ENCODE peak calls at places on chromosomes 7 and 10, in six cellular contexts. One of them, this sample, is unnamed.

GRCh38 chr7:120735791-120736190 is 122.2 kb downstream of the TSPAN12 start:
- DNase-seq in A549: no peak
- DNase-seq in K562: no peak
- DNase-seq in HepG2: no peak
- DNase-seq in SK-N-SH: no peak
- DNase-seq in H1: no peak
- DNase-seq in this sample: no peak

GRCh38 chr7:106623846-106624245 is 37.1 kb downstream of the CCDC71L start:
- DNase-seq in A549: peak; percentile 38
- DNase-seq in K562: no peak
- DNase-seq in HepG2: no peak
- DNase-seq in SK-N-SH: no peak
- DNase-seq in H1: no peak
- DNase-seq in this sample: no peak

GRCh38 chr10:112815238-112816032 is 134.6 kb upstream of the TCF7L2 start:
- DNase-seq in A549: peak; percentile 13
- DNase-seq in K562: no peak
- DNase-seq in HepG2: peak; percentile 85
- DNase-seq in SK-N-SH: no peak
- DNase-seq in H1: no peak
- DNase-seq in this sample: no peak

GRCh38 chr7:159061674-159062212 is 82.9 kb downstream of the VIPR2 start:
- DNase-seq in A549: no peak
- DNase-seq in K562: no peak
- DNase-seq in HepG2: no peak
- DNase-seq in SK-N-SH: no peak
- DNase-seq in H1: peak; percentile 25
- DNase-seq in this sample: no peak

GRCh38 chr10:69748621-69749020 is 53.1 kb upstream of the COL13A1 start:
- DNase-seq in A549: no peak
- DNase-seq in K562: no peak
- DNase-seq in HepG2: no peak
- DNase-seq in SK-N-SH: no peak
- DNase-seq in H1: no peak
- DNase-seq in this sample: no peak

GRCh38 chr7:66125052-66125694 is 10.5 kb downstream of the CRCP start:
- DNase-seq in A549: no peak
- DNase-seq in K562: no peak
- DNase-seq in HepG2: no peak
- DNase-seq in SK-N-SH: peak; percentile 56
- DNase-seq in H1: no peak
- DNase-seq in this sample: no peak

GRCh38 chr7:131859162-131859821 is 302.9 kb upstream of the PODXL start:
- DNase-seq in A549: peak; percentile 77
- DNase-seq in K562: peak; percentile 87
- DNase-seq in HepG2: peak; percentile 18
- DNase-seq in SK-N-SH: peak; percentile 80
- DNase-seq in H1: peak; percentile 38
- DNase-seq in this sample: peak; percentile 5

GRCh38 chr10:62038609-62039190 is 137.2 kb downstream of the ARID5B start:
- DNase-seq in A549: peak; percentile 74
- DNase-seq in K562: peak; percentile 57
- DNase-seq in HepG2: peak; percentile 78
- DNase-seq in SK-N-SH: peak; percentile 62
- DNase-seq in H1: no peak
- DNase-seq in this sample: no peak

GRCh38 chr7:128121731-128122576 is 90.7 kb upstream of the LRRC4 start:
- DNase-seq in A549: no peak
- DNase-seq in K562: no peak
- DNase-seq in HepG2: no peak
- DNase-seq in SK-N-SH: no peak
- DNase-seq in H1: no peak
- DNase-seq in this sample: no peak

GRCh38 chr10:126041804-126042231 is 145.5 kb downstream of the FANK1 start:
- DNase-seq in A549: peak; percentile 80
- DNase-seq in K562: no peak
- DNase-seq in HepG2: peak; percentile 37
- DNase-seq in SK-N-SH: peak; percentile 84
- DNase-seq in H1: no peak
- DNase-seq in this sample: peak; percentile 95
- TF ChIP-seq CHD2 in A549: no peak
- TF ChIP-seq CHD2 in K562: no peak
- TF ChIP-seq CHD2 in HepG2: no peak
- TF ChIP-seq CHD2 in SK-N-SH: no peak
- TF ChIP-seq CHD2 in H1: no peak
- TF ChIP-seq CHD2 in this sample: peak; percentile 86

DNA sequence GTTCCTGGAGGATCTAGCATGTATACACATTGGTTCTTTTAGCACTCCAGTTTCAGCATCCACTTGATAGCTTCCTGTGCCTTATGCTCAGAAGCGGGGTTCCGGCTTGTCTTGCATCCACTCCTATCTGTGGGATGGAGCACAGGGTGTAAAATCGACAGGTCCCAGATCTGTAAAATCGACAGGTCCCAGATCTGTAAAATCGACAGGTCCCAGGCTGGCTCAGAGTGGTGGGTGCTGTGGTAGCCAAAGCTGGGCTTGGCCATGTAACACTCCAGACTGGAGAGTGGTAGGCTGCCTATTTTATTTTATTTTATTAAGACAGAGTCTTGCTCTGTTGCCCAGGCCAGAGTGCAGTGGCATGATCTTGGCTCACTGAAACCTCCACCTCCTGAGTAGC is 30.3 kb downstream of the HECW1 start:
- DNase-seq in A549: no peak
- DNase-seq in K562: no peak
- DNase-seq in HepG2: no peak
- DNase-seq in SK-N-SH: no peak
- DNase-seq in H1: no peak
- DNase-seq in this sample: no peak
- TF ChIP-seq CHD2 in A549: no peak
- TF ChIP-seq CHD2 in K562: no peak
- TF ChIP-seq CHD2 in HepG2: no peak
- TF ChIP-seq CHD2 in SK-N-SH: no peak
- TF ChIP-seq CHD2 in H1: no peak
- TF ChIP-seq CHD2 in this sample: no peak

GRCh38 chr7:16755397-16755796 is 1.8 kb downstream of the TSPAN13 start:
- DNase-seq in A549: no peak
- DNase-seq in K562: no peak
- DNase-seq in HepG2: no peak
- DNase-seq in SK-N-SH: no peak
- DNase-seq in H1: no peak
- DNase-seq in this sample: no peak
- TF ChIP-seq CHD2 in A549: no peak
- TF ChIP-seq CHD2 in K562: no peak
- TF ChIP-seq CHD2 in HepG2: no peak
- TF ChIP-seq CHD2 in SK-N-SH: no peak
- TF ChIP-seq CHD2 in H1: no peak
- TF ChIP-seq CHD2 in this sample: no peak

DNA sequence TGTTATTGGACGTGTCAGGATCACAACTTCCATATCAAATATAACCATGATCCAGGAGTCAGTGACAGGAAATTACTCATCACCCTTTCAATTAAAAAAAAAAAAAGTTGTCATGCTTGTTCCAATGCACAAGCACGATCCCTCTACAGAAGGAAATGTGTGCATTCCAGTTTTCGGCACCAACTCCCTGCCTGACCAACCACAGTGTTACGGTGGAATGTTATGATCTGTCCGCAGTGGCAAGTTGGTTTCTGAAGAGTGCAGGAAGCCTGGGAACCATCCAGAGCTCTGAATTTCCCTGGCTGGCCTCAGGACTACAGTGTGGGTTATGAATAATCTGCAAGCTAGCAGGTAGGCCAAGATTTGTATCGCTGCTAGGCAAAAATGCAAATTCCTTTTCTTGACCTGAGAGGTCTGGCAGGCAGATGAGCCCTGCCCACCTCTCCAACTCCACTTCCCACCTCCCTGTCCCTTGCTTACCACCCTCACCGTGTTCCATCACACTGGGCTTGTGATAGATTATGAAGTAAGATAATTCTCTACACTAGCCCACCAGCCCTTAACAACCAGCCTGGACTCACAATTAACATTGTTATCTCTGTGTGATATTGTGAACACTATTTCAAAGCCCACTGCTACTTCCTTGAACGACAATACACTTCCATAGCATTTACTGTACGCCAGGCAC is 20.4 kb downstream of the FRMPD2 start:
- DNase-seq in A549: no peak
- DNase-seq in K562: no peak
- DNase-seq in HepG2: no peak
- DNase-seq in SK-N-SH: no peak
- DNase-seq in H1: no peak
- DNase-seq in this sample: no peak
- TF ChIP-seq CHD2 in A549: no peak
- TF ChIP-seq CHD2 in K562: no peak
- TF ChIP-seq CHD2 in HepG2: no peak
- TF ChIP-seq CHD2 in SK-N-SH: no peak
- TF ChIP-seq CHD2 in H1: no peak
- TF ChIP-seq CHD2 in this sample: no peak

GRCh38 chr7:133536450-133536849 is 283.6 kb downstream of the EXOC4 start:
- DNase-seq in A549: no peak
- DNase-seq in K562: no peak
- DNase-seq in HepG2: no peak
- DNase-seq in SK-N-SH: no peak
- DNase-seq in H1: no peak
- DNase-seq in this sample: no peak

GRCh38 chr7:133542209-133542780 is 289.4 kb downstream of the EXOC4 start:
- DNase-seq in A549: no peak
- DNase-seq in K562: no peak
- DNase-seq in HepG2: no peak
- DNase-seq in SK-N-SH: no peak
- DNase-seq in H1: no peak
- DNase-seq in this sample: no peak

GRCh38 chr7:133539016-133539415 is 286.1 kb downstream of the EXOC4 start:
- DNase-seq in A549: no peak
- DNase-seq in K562: no peak
- DNase-seq in HepG2: no peak
- DNase-seq in SK-N-SH: no peak
- DNase-seq in H1: no peak
- DNase-seq in this sample: no peak

GRCh38 chr7:133543657-133544056 is 290.8 kb downstream of the EXOC4 start:
- DNase-seq in A549: no peak
- DNase-seq in K562: no peak
- DNase-seq in HepG2: no peak
- DNase-seq in SK-N-SH: no peak
- DNase-seq in H1: no peak
- DNase-seq in this sample: no peak

DNA sequence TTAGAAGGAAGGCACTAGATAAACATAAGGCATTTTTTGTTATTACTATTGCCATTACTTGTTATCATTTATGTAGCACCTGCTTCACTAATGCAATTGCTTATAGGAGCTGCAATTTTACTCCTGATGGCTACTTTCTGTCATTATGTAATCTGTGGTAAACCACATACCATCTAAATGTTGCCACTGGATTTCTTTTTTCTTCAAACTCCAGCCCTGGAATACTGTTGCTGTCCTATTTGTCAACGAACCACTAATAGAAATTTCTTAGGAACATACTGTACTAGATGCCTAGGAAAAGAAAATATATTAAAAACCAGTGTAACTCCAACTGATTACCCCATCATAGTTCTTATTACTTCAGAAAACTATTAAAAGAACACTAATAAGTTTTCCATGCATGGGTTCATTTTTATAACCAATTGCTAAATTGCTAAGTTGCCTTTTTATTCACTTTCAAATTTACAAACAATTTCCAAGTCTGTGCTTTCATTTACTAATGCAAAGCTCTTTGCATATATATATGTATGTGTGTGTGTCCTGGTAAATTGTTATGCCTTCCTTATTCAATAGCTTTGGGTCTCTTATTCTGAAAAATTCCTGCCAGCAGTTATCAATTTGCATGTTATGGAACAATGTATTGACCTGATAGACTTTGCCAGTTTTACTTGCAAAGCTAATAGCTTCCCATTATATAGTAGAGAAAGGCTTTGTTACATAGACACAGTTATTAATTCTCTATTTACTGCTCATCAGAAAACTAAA is 287.4 kb downstream of the EXOC4 start:
- DNase-seq in A549: no peak
- DNase-seq in K562: no peak
- DNase-seq in HepG2: no peak
- DNase-seq in SK-N-SH: no peak
- DNase-seq in H1: no peak
- DNase-seq in this sample: no peak
- TF ChIP-seq CHD2 in A549: no peak
- TF ChIP-seq CHD2 in K562: no peak
- TF ChIP-seq CHD2 in HepG2: no peak
- TF ChIP-seq CHD2 in SK-N-SH: no peak
- TF ChIP-seq CHD2 in H1: no peak
- TF ChIP-seq CHD2 in this sample: no peak

This sample was measured in GM12878.